ENCODE peak calls at places on chromosomes 3 and 15, in eight cellular contexts. H is fibroblast of the aortic adventitia, R is epithelial cell of esophagus, L is heart right ventricle, Z is IMR-90, V is A549, N is gastrocnemius medialis, O is esophagus squamous epithelium. X is an unnamed sample.

GRCh38 chr3:145266368-145266767 is 894.6 kb downstream of the PLOD2 start:
- DNase-seq in H (no peak), R (no peak), L (no peak), Z (no peak), V (no peak), N (no peak), O (no peak), X (no peak)

GRCh38 chr15:80367094-80367493 is 37.1 kb upstream of the ARNT2 start:
- DNase-seq in H (peak; percentile 3), R (no peak), L (no peak), Z (peak; percentile 7), V (peak; percentile 24), N (no peak), O (no peak), X (no peak)

GRCh38 chr3:170486398-170486797 is 67.7 kb downstream of the CLDN11 start:
- DNase-seq in H (no peak), R (no peak), L (no peak), Z (no peak), V (no peak), N (no peak), O (no peak), X (no peak)

GRCh38 chr3:41073190-41073589 is 126.1 kb upstream of the CTNNB1 start:
- DNase-seq in H (peak; percentile 0), R (peak; percentile 12), L (no peak), Z (no peak), V (no peak), N (no peak), O (no peak), X (no peak)

GRCh38 chr3:115341208-115341607 is 194.1 kb upstream of the ZBTB20 start:
- DNase-seq in H (peak; percentile 71), R (peak; percentile 77), L (no peak), Z (peak; percentile 78), V (peak; percentile 10), N (no peak), O (no peak), X (no peak)

GRCh38 chr3:4744405-4745239 is 234.6 kb upstream of the BHLHE40 start:
- DNase-seq in H (peak; percentile 66), R (peak; percentile 39), L (no peak), Z (peak; percentile 82), V (peak; percentile 66), N (no peak), O (no peak), X (no peak)

GRCh38 chr3:46378426-46378942 is 7.7 kb downstream of the CCR5 start:
- DNase-seq in H (peak; percentile 64), R (peak; percentile 70), L (peak; percentile 57), Z (peak; percentile 40), V (peak; percentile 45), N (peak; percentile 50), O (no peak), X (peak; percentile 44)

GRCh38 chr15:62940755-62941361 is 101.7 kb upstream of the TPM1 start:
- DNase-seq in H (peak; percentile 92), R (peak; percentile 92), L (peak; percentile 85), Z (peak; percentile 98), V (peak; percentile 75), N (peak; percentile 87), O (no peak), X (no peak)

GRCh38 chr15:59997070-59997701 is 6.9 kb upstream of the FOXB1 start:
- DNase-seq in H (no peak), R (peak; percentile 36), L (no peak), Z (no peak), V (no peak), N (no peak), O (no peak), X (no peak)

GRCh38 chr3:42569743-42570142 is 12.0 kb downstream of the SEC22C start:
- DNase-seq in H (no peak), R (no peak), L (no peak), Z (no peak), V (no peak), N (no peak), O (no peak), X (no peak)

GRCh38 chr3:136366289-136366688 is 116.1 kb downstream of the PCCB start:
- DNase-seq in H (peak; percentile 9), R (peak; percentile 81), L (no peak), Z (peak; percentile 68), V (no peak), N (no peak), O (no peak), X (no peak)

GRCh38 chr3:102715030-102715697 is 280.3 kb downstream of the ZPLD1 start:
- DNase-seq in H (no peak), R (peak; percentile 89), L (no peak), Z (no peak), V (peak; percentile 2), N (no peak), O (no peak), X (no peak)

GRCh38 chr3:8504611-8504973 is 3.0 kb downstream of the LMCD1 start:
- DNase-seq in H (no peak), R (no peak), L (no peak), Z (no peak), V (no peak), N (no peak), O (no peak), X (no peak)

GRCh38 chr3:8505621-8506020 is 4.0 kb downstream of the LMCD1 start:
- DNase-seq in H (no peak), R (no peak), L (no peak), Z (no peak), V (no peak), N (no peak), O (no peak), X (no peak)

GRCh38 chr3:8503461-8503860 is 1.8 kb downstream of the LMCD1 start:
- DNase-seq in H (no peak), R (peak; percentile 76), L (no peak), Z (no peak), V (no peak), N (no peak), O (no peak), X (no peak)

GRCh38 chr3:8501388-8502131 is at the start of gene LMCD1:
- DNase-seq in H (peak; percentile 94), R (peak; percentile 95), L (peak; percentile 95), Z (peak; percentile 95), V (peak; percentile 88), N (peak; percentile 94), O (peak; percentile 52), X (peak; percentile 68)

GRCh38 chr3:8503871-8504610 is 2.4 kb downstream of the LMCD1 start:
- DNase-seq in H (no peak), R (no peak), L (no peak), Z (no peak), V (no peak), N (no peak), O (no peak), X (no peak)
- H3K4me3 ChIP-seq in H (peak overlapping the region; percentile 62), R (no peak overlapping the region), L (peak overlapping the region; percentile 41), Z (no peak overlapping the region), V (peak overlapping the region; percentile 45), N (peak overlapping the region; percentile 55), O (no peak overlapping the region), X (no peak overlapping the region)

GRCh38 chr3:149373235-149374125 is 4.0 kb downstream of the TM4SF1 start:
- DNase-seq in H (peak; percentile 85), R (peak; percentile 91), L (no peak), Z (peak; percentile 85), V (no peak), N (no peak), O (no peak), X (no peak)
- H3K4me3 ChIP-seq in H (no peak overlapping the region), R (no peak overlapping the region), L (peak overlapping the region; percentile 59), Z (no peak overlapping the region), V (peak overlapping the region; percentile 58), N (no peak overlapping the region), O (no peak overlapping the region), X (no peak overlapping the region)

DNA sequence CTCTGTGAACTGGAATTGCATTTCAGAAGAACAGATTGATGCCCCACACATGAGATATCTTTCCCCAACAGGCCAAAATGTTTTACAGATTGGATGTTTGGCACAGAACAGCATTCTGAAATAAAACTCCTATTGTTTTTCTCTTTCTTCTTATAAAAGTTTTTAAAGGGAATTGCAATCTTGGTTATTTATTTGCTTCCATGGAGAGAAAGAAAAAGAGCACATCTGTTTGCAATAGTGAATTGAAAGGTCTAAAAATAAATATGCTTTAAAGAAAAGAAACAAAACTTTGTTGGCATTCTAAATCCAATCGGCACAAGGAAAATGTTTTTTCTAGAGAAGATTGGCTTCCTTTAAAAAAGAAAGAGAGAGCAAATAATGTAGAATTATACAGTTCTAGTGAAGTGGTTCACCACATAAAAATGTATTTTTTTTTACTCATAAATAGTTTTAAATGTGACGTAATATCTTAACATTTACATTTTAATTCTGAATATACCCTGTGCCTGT is 257.3 kb upstream of the CBLB start:
- DNase-seq in H (peak; percentile 46), R (no peak), L (no peak), Z (peak; percentile 22), V (no peak), N (no peak), O (no peak), X (no peak)
- H3K4me3 ChIP-seq in H (no peak overlapping the region), R (no peak overlapping the region), L (no peak overlapping the region), Z (no peak overlapping the region), V (no peak overlapping the region), N (no peak overlapping the region), O (no peak overlapping the region), X (no peak overlapping the region)

GRCh38 chr15:34038404-34039179 is 412 bp downstream of the AVEN start:
- DNase-seq in H (peak; percentile 68), R (peak; percentile 78), L (peak; percentile 63), Z (peak; percentile 70), V (peak; percentile 62), N (peak; percentile 59), O (peak; percentile 6), X (peak; percentile 47)
- H3K4me3 ChIP-seq in H (peak overlapping the region; percentile 92), R (peak overlapping the region; percentile 92), L (peak overlapping the region; percentile 82), Z (peak overlapping the region; percentile 76), V (peak overlapping the region; percentile 86), N (peak overlapping the region; percentile 88), O (peak overlapping the region; percentile 65), X (peak overlapping the region; percentile 62)

GRCh38 chr3:27907929-27908328 is 185.8 kb upstream of the EOMES start:
- DNase-seq in H (no peak), R (no peak), L (no peak), Z (no peak), V (no peak), N (no peak), O (no peak), X (no peak)
- H3K4me3 ChIP-seq in H (no peak overlapping the region), R (no peak overlapping the region), L (no peak overlapping the region), Z (no peak overlapping the region), V (no peak overlapping the region), N (no peak overlapping the region), O (no peak overlapping the region), X (no peak overlapping the region)

GRCh38 chr3:15280853-15281532 is 51.4 kb downstream of the SH3BP5 start:
- DNase-seq in H (no peak), R (peak; percentile 20), L (no peak), Z (no peak), V (no peak), N (no peak), O (no peak), X (no peak)
- H3K4me3 ChIP-seq in H (no peak overlapping the region), R (no peak overlapping the region), L (no peak overlapping the region), Z (no peak overlapping the region), V (no peak overlapping the region), N (no peak overlapping the region), O (no peak overlapping the region), X (no peak overlapping the region)

DNA sequence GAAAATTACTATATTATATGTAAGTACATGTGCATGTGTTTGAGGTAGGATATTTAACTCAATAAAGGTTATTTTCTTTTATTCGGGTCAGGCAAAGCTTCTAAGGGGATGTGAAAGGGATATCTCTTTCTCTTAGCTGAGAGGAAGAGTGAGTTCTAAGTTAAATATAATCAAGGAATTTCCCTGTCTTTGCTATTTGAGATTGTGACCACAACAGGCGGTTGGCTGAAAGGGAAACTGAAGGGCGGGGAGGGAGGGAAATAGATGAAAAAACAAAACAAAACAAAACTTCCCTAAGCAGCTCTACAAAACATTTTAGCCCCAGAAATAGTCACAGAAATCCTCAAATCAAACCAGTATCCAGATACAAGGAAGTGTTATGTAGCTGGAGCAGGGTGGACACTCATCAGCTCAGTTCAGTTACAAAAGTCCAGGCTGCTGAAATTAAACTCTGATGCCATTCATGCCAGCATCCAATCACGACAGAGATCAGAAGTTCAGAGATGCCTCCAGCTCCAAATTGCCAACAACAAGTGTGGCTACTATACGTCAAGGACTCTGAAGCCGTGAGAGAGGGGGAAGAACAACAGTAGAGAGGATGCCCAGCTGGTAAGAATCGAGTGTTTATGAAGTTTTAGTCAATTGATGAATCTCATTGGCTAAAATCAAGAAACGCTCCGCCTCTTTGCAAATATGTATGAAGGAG is 369 bp upstream of the TP63 start:
- DNase-seq in H (no peak), R (no peak), L (peak; percentile 4), Z (no peak), V (peak; percentile 23), N (peak; percentile 47), O (no peak), X (no peak)
- H3K4me3 ChIP-seq in H (no peak overlapping the region), R (no peak overlapping the region), L (peak overlapping the region; percentile 22), Z (no peak overlapping the region), V (peak overlapping the region; percentile 41), N (peak overlapping the region; percentile 55), O (no peak overlapping the region), X (peak overlapping the region; percentile 13)